ENCODE peak calls at places on chromosomes 11 and 22, in five cellular contexts. G, S, J, V and E are unnamed samples.

GRCh38 chr11:73317373-73317772 is 9.3 kb downstream of the ARHGEF17 start:
- DNase-seq in G (no peak), S (no peak), J (peak), V (no peak), E (no peak)

GRCh38 chr11:90500922-90501568 is 278.2 kb upstream of the CHORDC1 start:
- DNase-seq in G (no peak), S (no peak), J (no peak), V (no peak), E (no peak)

GRCh38 chr22:31879585-31879984 is 64.8 kb upstream of the YWHAH start:
- DNase-seq in G (no peak), S (no peak), J (no peak), V (no peak), E (no peak)

GRCh38 chr11:8638300-8638699 is 44.2 kb downstream of the TRIM66 start:
- DNase-seq in G (no peak), S (no peak), J (no peak), V (no peak), E (no peak)

GRCh38 chr22:19605508-19606331 is 81.5 kb upstream of the CLDN5 start:
- DNase-seq in G (no peak), S (no peak), J (no peak), V (no peak), E (peak)

GRCh38 chr22:38485783-38486182 is 17.9 kb downstream of the KDELR3 start:
- DNase-seq in G (no peak), S (no peak), J (no peak), V (no peak), E (no peak)

GRCh38 chr22:36419177-36419911 is 31.6 kb upstream of the MYH9 start:
- DNase-seq in G (no peak), S (no peak), J (peak), V (peak), E (no peak)

GRCh38 chr11:516400-516799 is 9.4 kb upstream of the RNH1 start:
- DNase-seq in G (no peak), S (no peak), J (no peak), V (no peak), E (no peak)

GRCh38 chr11:75558939-75559843 is 2.9 kb upstream of the SERPINH1 start:
- DNase-seq in G (no peak), S (no peak), J (no peak), V (peak), E (no peak)

GRCh38 chr11:56624661-56625110 is 10.0 kb upstream of the OR5M1 start:
- DNase-seq in G (peak), S (no peak), J (no peak), V (no peak), E (peak)

GRCh38 chr11:130894322-130895025 is 21.8 kb downstream of the SNX19 start:
- DNase-seq in G (peak), S (peak), J (peak), V (peak), E (peak)

GRCh38 chr11:13101836-13102574 is 92.9 kb downstream of the RASSF10 start:
- DNase-seq in G (no peak), S (no peak), J (no peak), V (no peak), E (no peak)

GRCh38 chr22:49296561-49296960 is 531.1 kb downstream of the BRD1 start:
- DNase-seq in G (no peak), S (no peak), J (peak), V (no peak), E (no peak)

GRCh38 chr22:50306753-50307749 is at the start of gene PLXNB2:
- DNase-seq in G (peak), S (peak), J (peak), V (peak), E (peak)

GRCh38 chr11:57647368-57647767 is 2.3 kb downstream of the YPEL4 start:
- DNase-seq in G (no peak), S (no peak), J (no peak), V (no peak), E (no peak)

GRCh38 chr11:44346983-44347382 is 37.0 kb upstream of the ALX4 start:
- DNase-seq in G (no peak), S (no peak), J (no peak), V (no peak), E (no peak)

GRCh38 chr11:122045181-122045586 is 70.8 kb downstream of the BLID start:
- DNase-seq in G (peak), S (no peak), J (no peak), V (no peak), E (peak)

GRCh38 chr11:76166314-76166713 is 40.0 kb downstream of the WNT11 start:
- DNase-seq in G (no peak), S (peak), J (no peak), V (no peak), E (no peak)